ENCODE peak calls at places on chromosomes 3 and 15, in five cellular contexts. U is upper lobe of right lung, Q is WERI-Rb-1, R is foreskin fibroblast, D is AG04450. P is an unnamed sample.

GRCh38 chr3:127206154-127206553 is 13.2 kb downstream of the PRR23E start:
- DNase-seq in D (no peak), R (no peak), U (no peak), Q (no peak), P (no peak)

GRCh38 chr3:42665050-42665878 is 11.8 kb downstream of the ZBTB47 start:
- DNase-seq in R (no peak), D (no peak), U (no peak), Q (no peak), P (no peak)

GRCh38 chr15:65595960-65596359 is 15.0 kb downstream of the INTS14 start:
- DNase-seq in R (no peak), D (no peak), U (no peak), Q (peak; percentile 18), P (no peak)

GRCh38 chr3:55162031-55162784 is 234.3 kb upstream of the LRTM1 start:
- DNase-seq in D (no peak), U (no peak), Q (no peak), R (peak; percentile 89), P (no peak)

GRCh38 chr3:38473229-38473628 is 19.5 kb downstream of the ACVR2B start:
- DNase-seq in Q (no peak), U (no peak), R (no peak), D (no peak), P (no peak)

GRCh38 chr3:45119824-45120614 is 26.2 kb downstream of the CDCP1 start:
- DNase-seq in D (no peak), U (no peak), Q (no peak), R (peak; percentile 54), P (peak; percentile 91)

GRCh38 chr15:92803852-92804609 is 96.1 kb upstream of the CHD2 start:
- DNase-seq in D (peak; percentile 100), Q (no peak), R (peak; percentile 99), U (peak; percentile 92), P (peak; percentile 100)

GRCh38 chr15:74281147-74282133 is 45.3 kb downstream of the CCDC33 start:
- DNase-seq in U (no peak), D (no peak), Q (no peak), R (no peak), P (no peak)

GRCh38 chr3:179853176-179853575 is 183.6 kb downstream of the PEX5L start:
- DNase-seq in D (peak; percentile 81), U (no peak), R (peak; percentile 6), Q (no peak), P (no peak)

GRCh38 chr15:98801234-98801561 is 152.9 kb downstream of the IGF1R start:
- DNase-seq in R (no peak), Q (no peak), D (no peak), U (no peak), P (no peak)

GRCh38 chr3:122324871-122325323 is at the start of gene CSTA:
- DNase-seq in Q (no peak), U (no peak), R (no peak), D (no peak), P (peak; percentile 99)

GRCh38 chr3:19070325-19070724 is 78.0 kb upstream of the KCNH8 start:
- DNase-seq in Q (no peak), D (no peak), R (no peak), U (no peak), P (peak; percentile 77)

GRCh38 chr3:12132881-12133280 is 25.8 kb downstream of the TIMP4 start:
- DNase-seq in U (no peak), R (no peak), Q (no peak), D (no peak), P (no peak)

GRCh38 chr3:76293856-76294255 is 508.5 kb upstream of the ZNF717 start:
- DNase-seq in R (no peak), D (no peak), Q (no peak), U (no peak), P (no peak)

GRCh38 chr3:126084667-126085180 is 800 bp upstream of the SLC41A3 start:
- DNase-seq in Q (no peak), D (no peak), U (no peak), R (no peak), P (peak; percentile 18)

GRCh38 chr3:196377321-196377720 is 39.1 kb upstream of the TM4SF19 start:
- DNase-seq in D (no peak), Q (no peak), U (no peak), R (no peak), P (no peak)

GRCh38 chr15:74417230-74417629 is 16.5 kb downstream of the SEMA7A start:
- DNase-seq in U (no peak), R (peak; percentile 83), D (no peak), Q (no peak), P (no peak)

GRCh38 chr15:80822666-80823065 is 43.5 kb downstream of the CEMIP start:
- DNase-seq in D (no peak), Q (no peak), R (no peak), U (no peak), P (no peak)

GRCh38 chr3:43287514-43287913 is 1.2 kb downstream of the SNRK start:
- DNase-seq in Q (no peak), D (no peak), U (no peak), R (no peak), P (peak; percentile 22)

GRCh38 chr15:66412213-66412612 is 25.5 kb downstream of the MAP2K1 start:
- DNase-seq in D (no peak), U (no peak), Q (no peak), R (no peak), P (no peak)

GRCh38 chr15:67198157-67198754 is 56.2 kb downstream of the AAGAB start:
- DNase-seq in D (no peak), U (no peak), R (no peak), Q (no peak), P (no peak)

GRCh38 chr3:185933374-185933950 is 4.4 kb downstream of the TRA2B start:
- DNase-seq in U (no peak), R (no peak), D (no peak), Q (no peak), P (no peak)

GRCh38 chr15:78761020-78761419 is 50.2 kb downstream of the ADAMTS7 start:
- DNase-seq in D (no peak), R (no peak), Q (no peak), U (peak; percentile 44), P (no peak)

GRCh38 chr15:72451224-72451623 is 22.9 kb upstream of the ARIH1 start:
- DNase-seq in D (no peak), U (no peak), Q (no peak), R (no peak), P (no peak)

GRCh38 chr15:34318277-34319079 is 19.1 kb downstream of the SLC12A6 start:
- DNase-seq in Q (peak; percentile 80), U (no peak), R (peak; percentile 55), D (no peak), P (peak; percentile 88)

GRCh38 chr15:101578443-101578894 is 73.7 kb downstream of the TM2D3 start:
- DNase-seq in R (no peak), Q (peak; percentile 49), U (no peak), D (no peak), P (peak; percentile 18)

GRCh38 chr3:186013312-186013711 is 75.5 kb upstream of the TRA2B start:
- DNase-seq in Q (no peak), U (no peak), D (no peak), R (no peak), P (no peak)

GRCh38 chr3:4416961-4417360 is 50.1 kb downstream of the SUMF1 start:
- DNase-seq in D (peak; percentile 53), Q (no peak), R (peak; percentile 76), U (no peak), P (peak; percentile 100)

GRCh38 chr15:56411122-56411749 is 46.0 kb downstream of the TEX9 start:
- DNase-seq in R (peak; percentile 2), D (no peak), U (no peak), Q (no peak), P (peak; percentile 17)

GRCh38 chr3:53729618-53730017 is 116.6 kb downstream of the CHDH start:
- DNase-seq in R (no peak), U (no peak), D (no peak), Q (no peak), P (peak; percentile 27)
- TF ChIP-seq CTCF in R (peak; percentile 5), U (no peak), D (peak; percentile 5), Q (no peak), P (peak; percentile 35)

GRCh38 chr3:139935866-139936817 is 1.2 kb downstream of the CLSTN2 start:
- DNase-seq in R (peak; percentile 0), D (no peak), U (peak; percentile 63), Q (peak; percentile 53), P (no peak)

GRCh38 chr3:139934557-139935070 is 371 bp upstream of the CLSTN2 start:
- DNase-seq in Q (peak; percentile 91), R (peak; percentile 0), U (peak; percentile 65), D (no peak), P (peak; percentile 31)

GRCh38 chr3:139937674-139938279 is 2.8 kb downstream of the CLSTN2 start:
- DNase-seq in D (peak; percentile 1), U (no peak), Q (peak; percentile 44), R (peak; percentile 35), P (peak; percentile 51)

GRCh38 chr3:139939681-139940190 is 4.8 kb downstream of the CLSTN2 start:
- DNase-seq in Q (no peak), R (no peak), U (no peak), D (no peak), P (no peak)

GRCh38 chr3:139935071-139935865 is at the start of gene CLSTN2:
- DNase-seq in U (peak; percentile 70), D (no peak), R (peak; percentile 12), Q (peak; percentile 78), P (peak; percentile 20)
- H3K4me3 ChIP-seq in U (peak within 1 kb of the TSS; percentile 40), D (peak within 1 kb of the TSS; percentile 10), R (no peak within 1 kb of the TSS), Q (peak within 1 kb of the TSS; percentile 84), P (peak within 1 kb of the TSS; percentile 22)

GRCh38 chr3:94331831-94332230 is 269.0 kb downstream of the NSUN3 start:
- DNase-seq in U (no peak), R (no peak), Q (no peak), D (no peak), P (no peak)

GRCh38 chr3:94336076-94336741 is 273.3 kb downstream of the NSUN3 start:
- DNase-seq in R (peak; percentile 2), U (no peak), Q (no peak), D (peak; percentile 26), P (peak; percentile 69)
- TF ChIP-seq CTCF in R (peak; percentile 30), U (peak; percentile 39), Q (peak; percentile 47), D (peak; percentile 64), P (peak; percentile 52)

GRCh38 chr3:80769683-80770082 is 991.8 kb downstream of the GBE1 start:
- DNase-seq in D (no peak), U (no peak), R (no peak), Q (no peak), P (no peak)

GRCh38 chr3:80767599-80767998 is 993.8 kb downstream of the GBE1 start:
- DNase-seq in R (no peak), U (no peak), Q (no peak), D (no peak), P (no peak)

GRCh38 chr3:80770106-80771079 is 991.1 kb downstream of the GBE1 start:
- DNase-seq in Q (no peak), D (no peak), U (no peak), R (no peak), P (no peak)

GRCh38 chr3:80771085-80771484 is 990.4 kb downstream of the GBE1 start:
- DNase-seq in U (no peak), R (no peak), D (no peak), Q (no peak), P (no peak)
- H3K4me3 ChIP-seq in U (no peak overlapping the region), R (peak overlapping the region; percentile 51), D (no peak overlapping the region), Q (no peak overlapping the region), P (no peak overlapping the region)

DNA sequence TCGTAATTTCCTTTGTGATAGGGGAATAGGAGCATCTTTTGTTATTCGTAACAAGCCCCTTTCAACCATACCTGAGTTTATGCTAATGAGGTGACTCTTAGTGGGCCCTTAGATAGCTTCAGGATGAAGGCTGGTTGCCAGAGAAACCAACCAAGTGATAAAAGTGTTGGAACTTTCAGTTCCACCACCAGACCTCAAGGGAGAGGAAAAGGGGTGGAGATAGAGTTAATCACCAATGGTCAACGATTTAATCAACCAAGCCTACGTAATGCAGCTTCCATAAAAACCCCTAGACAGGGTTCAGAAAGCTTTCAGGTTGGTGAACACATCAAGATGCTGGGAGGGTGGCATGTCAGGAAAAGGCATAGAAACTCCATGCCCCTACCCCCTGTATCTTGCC is 33.0 kb downstream of the HERC1 start:
- DNase-seq in Q (no peak), D (no peak), R (no peak), U (no peak), P (no peak)
- TF ChIP-seq CTCF in Q (no peak), D (no peak), R (no peak), U (no peak), P (no peak)